ENCODE peak calls at places on chromosomes 2 and 18, in four cellular contexts. Y is astrocyte of the cerebellum, G is K562, B is thoracic aorta. A is an unnamed sample.

GRCh38 chr18:51135795-51136194 is 61.7 kb downstream of the MEX3C start:
- DNase-seq in Y (no peak), G (no peak), B (no peak), A (no peak)

GRCh38 chr2:200814276-200814815 is 2.6 kb downstream of the BZW1 start:
- DNase-seq in Y (no peak), G (no peak), B (no peak), A (no peak)

GRCh38 chr2:144834954-144835633 is 315.2 kb upstream of the ZEB2 start:
- DNase-seq in Y (peak), G (peak), B (no peak), A (peak)

GRCh38 chr2:44362207-44363015 is 664 bp downstream of the CAMKMT start:
- DNase-seq in Y (peak), G (peak), B (no peak), A (no peak)

GRCh38 chr18:64276736-64277135 is 127.8 kb upstream of the LINC00305 start:
- DNase-seq in Y (peak), G (no peak), B (no peak), A (no peak)

GRCh38 chr2:127149384-127149783 is 42.4 kb upstream of the BIN1 start:
- DNase-seq in Y (peak), G (no peak), B (no peak), A (no peak)

GRCh38 chr18:45935591-45936335 is 31.4 kb downstream of the EPG5 start:
- DNase-seq in Y (peak), G (no peak), B (no peak), A (no peak)

GRCh38 chr2:229489016-229489415 is 217.9 kb upstream of the PID1 start:
- DNase-seq in Y (peak), G (no peak), B (no peak), A (no peak)

GRCh38 chr2:200405599-200406298 is 99.3 kb downstream of the SPATS2L start:
- DNase-seq in Y (peak), G (peak), B (no peak), A (peak)

GRCh38 chr2:237735762-237736161 is 62.8 kb upstream of the RBM44 start:
- DNase-seq in Y (no peak), G (no peak), B (no peak), A (no peak)

DNA sequence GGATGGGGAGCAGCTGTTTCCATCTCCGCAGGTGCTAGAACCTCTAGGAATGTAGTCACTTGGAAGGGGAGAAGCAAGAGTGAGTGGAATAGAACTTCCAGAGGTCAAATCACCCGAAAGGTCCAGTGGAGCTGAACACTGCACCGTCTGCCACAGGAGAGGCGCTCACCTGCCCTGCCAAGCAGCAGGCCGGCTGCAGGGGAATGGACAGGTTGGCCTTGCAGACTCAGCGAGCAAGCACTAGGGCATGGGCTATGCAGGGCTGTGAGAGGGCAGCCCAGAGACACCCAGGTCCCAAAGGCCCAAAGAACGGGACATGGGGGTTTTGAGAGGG is 214.2 kb downstream of the TNS1 start:
- DNase-seq in Y (no peak), G (no peak), B (no peak), A (no peak)
- H3K4me3 ChIP-seq in Y (no peak), G (no peak), B (no peak), A (no peak)

GRCh38 chr18:37536646-37537045 is 29.0 kb downstream of the CELF4 start:
- DNase-seq in Y (no peak), G (no peak), B (no peak), A (no peak)

GRCh38 chr18:37539236-37539635 is 26.4 kb downstream of the CELF4 start:
- DNase-seq in Y (no peak), G (no peak), B (no peak), A (no peak)

GRCh38 chr18:37535968-37536367 is 29.6 kb downstream of the CELF4 start:
- DNase-seq in Y (no peak), G (no peak), B (no peak), A (no peak)

GRCh38 chr18:37538526-37539205 is 26.9 kb downstream of the CELF4 start:
- DNase-seq in Y (no peak), G (no peak), B (no peak), A (no peak)

GRCh38 chr18:37537868-37538525 is 27.6 kb downstream of the CELF4 start:
- DNase-seq in Y (peak), G (peak), B (peak), A (no peak)
- TF ChIP-seq CTCF in Y (peak), G (peak), B (peak), A (peak)

DNA sequence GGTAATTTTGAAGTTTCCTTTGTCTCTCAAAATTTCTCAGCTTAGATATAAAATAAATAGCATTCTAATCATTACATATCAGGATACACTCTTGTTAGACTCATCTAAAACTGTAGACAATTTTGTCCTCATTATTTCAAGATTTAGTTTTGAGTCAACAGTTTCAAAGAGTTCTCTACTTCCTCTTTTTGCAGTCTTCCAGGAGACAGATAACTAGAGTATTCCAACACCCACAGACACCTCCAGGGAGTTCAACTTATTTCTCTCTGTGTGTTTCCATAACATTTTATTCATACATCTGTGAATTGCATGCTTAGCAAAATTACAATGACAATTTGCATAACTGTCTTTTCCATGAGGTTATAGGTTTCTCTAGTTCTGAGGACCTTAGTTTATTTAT is 166.6 kb upstream of the HNMT start:
- DNase-seq in Y (no peak), G (no peak), B (no peak), A (no peak)
- H3K4me3 ChIP-seq in Y (no peak), G (no peak), B (no peak), A (no peak)

DNA sequence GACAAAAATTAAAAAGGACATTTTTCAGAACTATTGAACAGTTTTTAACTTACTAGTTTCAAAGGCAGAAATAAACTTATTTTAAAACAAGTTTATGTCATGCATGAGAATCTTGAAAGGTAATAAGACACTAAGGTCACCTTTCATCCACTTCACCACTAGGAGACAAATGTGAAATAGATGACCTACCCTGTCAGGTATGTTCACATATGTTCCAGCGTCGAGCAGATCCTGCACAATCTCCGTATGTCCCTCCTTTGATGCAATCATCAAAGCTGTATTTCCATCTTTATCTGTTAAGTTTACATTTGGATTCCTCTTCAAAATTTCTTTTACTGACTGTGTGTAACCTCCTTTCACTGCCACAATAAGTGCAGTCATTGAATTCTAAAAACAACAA is 34.7 kb downstream of the KIDINS220 start:
- DNase-seq in Y (no peak), G (no peak), B (no peak), A (no peak)
- TF ChIP-seq CTCF in Y (no peak), G (no peak), B (no peak), A (no peak)

DNA sequence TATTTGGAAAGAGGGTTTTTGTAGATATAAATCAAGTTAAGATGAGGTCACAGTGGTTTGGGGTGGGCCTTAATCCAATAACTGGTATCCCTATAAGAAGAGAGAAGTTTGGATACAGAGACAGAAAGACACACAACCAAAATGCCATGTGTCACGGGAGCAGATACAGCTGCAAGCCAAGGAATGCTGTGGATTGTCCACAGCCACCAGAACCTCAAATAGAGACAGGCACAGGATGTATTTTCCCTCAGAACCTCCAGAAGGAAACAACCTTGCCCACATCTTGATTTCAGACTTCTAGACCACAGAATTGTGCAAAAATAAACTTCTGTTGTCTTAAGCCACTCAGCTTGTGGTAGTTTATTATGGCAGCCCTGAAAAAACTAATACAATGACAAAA is 105.5 kb downstream of the GCA start:
- DNase-seq in Y (no peak), G (no peak), B (no peak), A (no peak)
- H3K4me3 ChIP-seq in Y (no peak), G (no peak), B (no peak), A (no peak)

GRCh38 chr2:100869146-100869545 is 49.2 kb downstream of the NPAS2 start:
- DNase-seq in Y (no peak), G (no peak), B (no peak), A (no peak)

GRCh38 chr2:100865819-100866462 is 46.0 kb downstream of the NPAS2 start:
- DNase-seq in Y (no peak), G (no peak), B (no peak), A (peak)

GRCh38 chr2:100875516-100876230 is 55.7 kb downstream of the NPAS2 start:
- DNase-seq in Y (peak), G (no peak), B (no peak), A (no peak)

GRCh38 chr2:100868083-100868482 is 48.1 kb downstream of the NPAS2 start:
- DNase-seq in Y (no peak), G (no peak), B (no peak), A (no peak)

GRCh38 chr2:100870652-100871531 is 51.0 kb downstream of the NPAS2 start:
- DNase-seq in Y (no peak), G (no peak), B (no peak), A (no peak)
- TF ChIP-seq CTCF in Y (peak), G (no peak), B (no peak), A (peak)